ENCODE peak calls at places on chromosomes 2 and 18, in five cellular contexts. One of them, this sample, is unnamed.

GRCh38 chr2:136238552-136239346 is 120.8 kb upstream of the CXCR4 start:
- DNase-seq in colonic mucosa: no peak
- DNase-seq in endothelial cell: no peak
- DNase-seq in T-helper 2 cell treated with Interferon-gamma antibody and Interleukin-4, amounts not matched to agents 5 μg/mL and 100 μg/mL, for 36 hours: peak; percentile 41
- DNase-seq in choroid plexus epithelial cell: peak; percentile 71
- DNase-seq in this sample: no peak

GRCh38 chr2:101559576-101559975 is 84.7 kb upstream of the RFX8 start:
- DNase-seq in colonic mucosa: no peak
- DNase-seq in choroid plexus epithelial cell: no peak
- DNase-seq in T-helper 2 cell treated with Interferon-gamma antibody and Interleukin-4, amounts not matched to agents 5 μg/mL and 100 μg/mL, for 36 hours: no peak
- DNase-seq in endothelial cell: no peak
- DNase-seq in this sample: no peak

GRCh38 chr18:42330296-42330695 is 375.3 kb downstream of the PIK3C3 start:
- DNase-seq in T-helper 2 cell treated with Interferon-gamma antibody and Interleukin-4, amounts not matched to agents 5 μg/mL and 100 μg/mL, for 36 hours: no peak
- DNase-seq in choroid plexus epithelial cell: no peak
- DNase-seq in endothelial cell: no peak
- DNase-seq in colonic mucosa: no peak
- DNase-seq in this sample: no peak

GRCh38 chr18:72866901-72867701 is 686 bp downstream of the NETO1 start:
- DNase-seq in colonic mucosa: no peak
- DNase-seq in choroid plexus epithelial cell: peak; percentile 9
- DNase-seq in endothelial cell: peak; percentile 50
- DNase-seq in T-helper 2 cell treated with Interferon-gamma antibody and Interleukin-4, amounts not matched to agents 5 μg/mL and 100 μg/mL, for 36 hours: no peak
- DNase-seq in this sample: peak; percentile 67

GRCh38 chr18:6056171-6056932 is 161.0 kb upstream of the TMEM200C start:
- DNase-seq in choroid plexus epithelial cell: peak; percentile 81
- DNase-seq in colonic mucosa: no peak
- DNase-seq in T-helper 2 cell treated with Interferon-gamma antibody and Interleukin-4, amounts not matched to agents 5 μg/mL and 100 μg/mL, for 36 hours: peak; percentile 5
- DNase-seq in endothelial cell: no peak
- DNase-seq in this sample: no peak

GRCh38 chr2:142165790-142166189 is 35.0 kb upstream of the LRP1B start:
- DNase-seq in T-helper 2 cell treated with Interferon-gamma antibody and Interleukin-4, amounts not matched to agents 5 μg/mL and 100 μg/mL, for 36 hours: no peak
- DNase-seq in colonic mucosa: no peak
- DNase-seq in choroid plexus epithelial cell: peak; percentile 91
- DNase-seq in endothelial cell: peak; percentile 26
- DNase-seq in this sample: no peak

GRCh38 chr2:204982303-204982702 is 437.0 kb downstream of the PARD3B start:
- DNase-seq in choroid plexus epithelial cell: peak; percentile 7
- DNase-seq in T-helper 2 cell treated with Interferon-gamma antibody and Interleukin-4, amounts not matched to agents 5 μg/mL and 100 μg/mL, for 36 hours: no peak
- DNase-seq in endothelial cell: no peak
- DNase-seq in colonic mucosa: no peak
- DNase-seq in this sample: no peak

GRCh38 chr2:110674620-110675555 is 3.0 kb downstream of the BUB1 start:
- DNase-seq in colonic mucosa: peak; percentile 29
- DNase-seq in endothelial cell: no peak
- DNase-seq in T-helper 2 cell treated with Interferon-gamma antibody and Interleukin-4, amounts not matched to agents 5 μg/mL and 100 μg/mL, for 36 hours: peak; percentile 24
- DNase-seq in choroid plexus epithelial cell: peak; percentile 64
- DNase-seq in this sample: no peak

GRCh38 chr2:239674101-239674980 is 273.5 kb upstream of the HDAC4 start:
- DNase-seq in colonic mucosa: no peak
- DNase-seq in T-helper 2 cell treated with Interferon-gamma antibody and Interleukin-4, amounts not matched to agents 5 μg/mL and 100 μg/mL, for 36 hours: no peak
- DNase-seq in choroid plexus epithelial cell: no peak
- DNase-seq in endothelial cell: no peak
- DNase-seq in this sample: no peak